ENCODE peak calls at places on chromosomes 4 and X, in five cellular contexts. K is cardiac fibroblast, G is fibroblast of mammary gland, Q is progenitor cell of endocrine pancreas, L is Calu3. D is an unnamed sample.

GRCh38 chrX:45756562-45756961 is 555.9 kb upstream of the DIPK2B start:
- DNase-seq in K (no peak), G (no peak), Q (no peak), L (no peak), D (peak; percentile 37)

GRCh38 chr4:132866616-132867015 is 282.5 kb upstream of the PCDH10 start:
- DNase-seq in K (no peak), G (no peak), Q (no peak), L (no peak), D (no peak)

GRCh38 chrX:24828147-24828546 is 134.4 kb downstream of the POLA1 start:
- DNase-seq in K (no peak), G (no peak), Q (no peak), L (no peak), D (no peak)

GRCh38 chr4:15455290-15455689 is 14.4 kb upstream of the CC2D2A start:
- DNase-seq in K (peak; percentile 84), G (peak; percentile 95), Q (no peak), L (no peak), D (peak; percentile 80)

GRCh38 chrX:40471965-40472648 is 108.7 kb upstream of the ATP6AP2 start:
- DNase-seq in K (peak; percentile 79), G (peak; percentile 24), Q (no peak), L (peak; percentile 3), D (peak; percentile 38)

GRCh38 chr4:16752150-16752549 is 146.3 kb downstream of the LDB2 start:
- DNase-seq in K (peak; percentile 52), G (peak; percentile 48), Q (no peak), L (no peak), D (peak; percentile 52)

GRCh38 chr4:126708716-126709115 is 924.0 kb upstream of the INTU start:
- DNase-seq in K (no peak), G (no peak), Q (no peak), L (no peak), D (no peak)

GRCh38 chr4:111959202-111959601 is 186.1 kb upstream of the FAM241A start:
- DNase-seq in K (peak; percentile 21), G (peak; percentile 92), Q (no peak), L (peak; percentile 35), D (peak; percentile 96)

GRCh38 chr4:139651282-139652194 is 14.1 kb upstream of the MGST2 start:
- DNase-seq in K (peak; percentile 93), G (peak; percentile 82), Q (peak; percentile 45), L (peak; percentile 56), D (peak; percentile 67)

GRCh38 chr4:139658185-139658584 is 7.4 kb upstream of the MGST2 start:
- DNase-seq in K (no peak), G (no peak), Q (no peak), L (no peak), D (no peak)

GRCh38 chr4:139654516-139654915 is 11.1 kb upstream of the MGST2 start:
- DNase-seq in K (no peak), G (no peak), Q (no peak), L (no peak), D (no peak)

GRCh38 chr4:139656614-139657486 is 8.8 kb upstream of the MGST2 start:
- DNase-seq in K (peak; percentile 84), G (peak; percentile 79), Q (peak; percentile 49), L (peak; percentile 59), D (peak; percentile 55)

DNA sequence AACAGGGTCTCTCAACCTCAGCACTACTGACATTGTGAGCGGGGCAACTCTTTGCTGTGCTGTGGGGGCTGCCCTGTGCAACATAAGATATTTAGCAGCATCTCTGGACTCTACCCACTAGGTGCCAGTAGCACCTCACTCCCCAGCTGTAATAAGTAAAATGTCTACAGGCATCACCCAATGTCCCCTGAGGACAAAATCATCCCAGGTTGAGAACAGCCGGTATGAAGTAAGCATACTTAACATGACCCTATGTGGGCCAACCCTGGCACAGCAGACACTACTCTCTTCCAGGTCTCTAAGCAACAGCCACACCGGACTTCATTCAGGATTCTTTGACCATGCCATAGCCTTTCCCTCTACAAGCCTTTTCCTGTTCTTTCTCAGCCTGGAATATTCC is 10.5 kb upstream of the MGST2 start:
- DNase-seq in K (peak; percentile 83), G (peak; percentile 62), Q (no peak), L (no peak), D (peak; percentile 59)
- TF ChIP-seq CTCF in K (peak; percentile 59), G (peak; percentile 48), Q (peak; percentile 45), L (no peak), D (peak; percentile 37)

GRCh38 chr4:5399790-5400421 is 308.5 kb downstream of the EVC2 start:
- DNase-seq in K (peak; percentile 50), G (peak; percentile 6), Q (peak; percentile 24), L (no peak), D (no peak)
- TF ChIP-seq CTCF in K (peak; percentile 78), G (peak; percentile 55), Q (peak; percentile 82), L (no peak), D (peak; percentile 82)

GRCh38 chr4:102322736-102323135 is 22.5 kb downstream of the SLC39A8 start:
- DNase-seq in K (no peak), G (no peak), Q (no peak), L (no peak), D (no peak)
- TF ChIP-seq CTCF in K (no peak), G (no peak), Q (no peak), L (no peak), D (no peak)

GRCh38 chr4:152304220-152304619 is 231.7 kb downstream of the FBXW7 start:
- DNase-seq in K (no peak), G (peak; percentile 30), Q (no peak), L (no peak), D (peak; percentile 5)

GRCh38 chr4:152310223-152310622 is 225.7 kb downstream of the FBXW7 start:
- DNase-seq in K (peak; percentile 8), G (no peak), Q (no peak), L (no peak), D (peak; percentile 18)

GRCh38 chr4:152309418-152309817 is 226.5 kb downstream of the FBXW7 start:
- DNase-seq in K (no peak), G (no peak), Q (no peak), L (no peak), D (no peak)

GRCh38 chr4:152308925-152309324 is 227.0 kb downstream of the FBXW7 start:
- DNase-seq in K (no peak), G (no peak), Q (no peak), L (no peak), D (no peak)

DNA sequence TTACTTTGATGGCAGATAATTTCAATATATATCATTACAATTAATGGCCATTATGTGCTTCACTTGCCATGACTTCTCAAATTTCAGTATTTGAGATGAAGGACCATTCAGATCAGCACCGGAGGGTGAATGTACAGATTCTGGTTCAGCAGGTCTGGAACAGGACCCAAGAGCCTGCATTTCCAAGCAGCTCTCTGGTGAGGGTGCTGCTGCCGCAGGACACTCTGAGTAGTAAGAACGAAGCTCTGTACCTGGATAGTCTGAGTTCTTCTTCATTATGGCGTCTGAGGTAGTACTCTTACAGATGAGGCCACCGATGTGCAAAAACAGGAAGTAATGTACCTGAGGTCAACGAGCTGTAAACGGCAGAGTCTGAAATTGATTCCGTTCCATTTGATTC is 228.2 kb downstream of the FBXW7 start:
- DNase-seq in K (no peak), G (no peak), Q (no peak), L (no peak), D (no peak)
- TF ChIP-seq CTCF in K (no peak), G (no peak), Q (no peak), L (no peak), D (no peak)

DNA sequence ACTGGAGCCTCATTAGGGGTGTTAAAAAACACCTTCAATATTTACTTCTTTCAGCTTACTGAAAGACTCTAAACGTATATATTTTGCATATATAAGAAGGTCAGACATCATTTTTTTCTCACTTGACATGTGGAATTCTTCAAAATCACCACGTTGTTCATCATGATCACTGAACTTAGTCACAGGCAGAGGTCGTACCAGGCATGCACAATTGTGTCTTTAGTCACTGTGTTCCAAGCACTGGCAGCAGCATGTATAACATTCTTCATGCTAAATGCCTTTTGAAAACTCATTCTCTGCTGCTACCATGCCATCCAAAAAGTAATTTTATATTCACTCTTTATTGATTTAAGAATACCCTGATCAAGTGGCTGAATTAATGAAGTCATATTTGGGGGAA is 229.3 kb upstream of the ARSJ start:
- DNase-seq in K (no peak), G (peak; percentile 21), Q (no peak), L (peak; percentile 4), D (peak; percentile 65)
- TF ChIP-seq CTCF in K (peak; percentile 11), G (no peak), Q (no peak), L (no peak), D (no peak)

GRCh38 chr4:72365016-72365415 is 204.0 kb downstream of the ADAMTS3 start:
- DNase-seq in K (no peak), G (no peak), Q (no peak), L (no peak), D (no peak)

GRCh38 chr4:72365981-72366380 is 203.0 kb downstream of the ADAMTS3 start:
- DNase-seq in K (no peak), G (no peak), Q (no peak), L (no peak), D (no peak)

DNA sequence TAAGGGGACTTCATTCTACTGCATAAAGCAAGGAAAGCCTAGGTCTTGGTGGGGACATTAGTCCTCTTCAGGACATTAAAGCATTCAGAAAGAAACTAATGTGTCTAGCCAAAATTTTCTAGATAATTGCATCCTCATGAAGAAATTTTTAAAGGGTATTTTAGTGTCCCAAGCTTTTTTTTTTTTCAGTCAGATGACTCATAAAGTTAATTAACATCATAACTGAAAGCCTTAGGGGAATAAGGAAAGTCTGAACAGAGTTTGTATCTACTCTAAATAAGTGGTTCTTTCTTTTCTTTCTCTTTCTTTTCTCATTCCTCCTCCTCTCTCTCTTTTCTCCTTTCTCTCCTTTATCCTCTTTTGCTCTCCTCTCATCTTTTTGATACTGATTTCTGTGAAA is 202.4 kb downstream of the ADAMTS3 start:
- DNase-seq in K (peak; percentile 4), G (peak; percentile 40), Q (no peak), L (no peak), D (peak; percentile 25)
- TF ChIP-seq CTCF in K (no peak), G (no peak), Q (no peak), L (no peak), D (no peak)

DNA sequence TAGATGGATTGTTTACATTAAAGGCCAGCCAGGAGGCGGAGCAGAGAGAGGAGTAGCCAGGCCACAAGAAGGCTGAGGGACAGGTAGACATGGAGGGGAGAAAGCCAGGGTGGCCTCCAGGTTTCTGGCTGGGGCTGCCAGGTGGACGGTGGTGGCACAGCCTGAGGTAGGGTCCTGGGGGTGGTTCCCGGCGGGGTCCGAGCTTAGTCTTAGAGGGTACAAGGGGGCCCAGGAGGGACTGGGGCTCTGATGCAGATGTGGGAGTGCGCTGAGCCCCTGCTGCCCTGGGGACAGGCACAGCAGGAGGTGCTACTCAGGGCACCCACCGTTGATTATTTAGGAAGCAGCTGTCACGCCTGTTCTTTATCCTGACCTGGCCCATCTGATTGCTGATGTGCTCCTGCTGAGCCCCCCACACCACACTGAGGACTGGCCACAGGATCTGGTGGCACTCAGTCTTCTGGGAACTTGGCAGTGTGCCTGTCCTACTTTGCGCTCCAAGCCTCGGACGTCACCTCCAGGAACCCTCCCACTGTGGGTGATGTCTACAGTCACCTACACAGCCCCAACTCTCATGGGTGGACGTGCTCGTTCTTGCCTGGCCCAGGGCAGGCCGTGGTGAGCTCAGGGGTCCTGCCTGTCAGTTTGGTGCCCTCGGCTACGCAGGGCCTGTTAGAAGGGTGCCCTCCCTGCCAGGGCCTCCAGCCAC is 11.9 kb downstream of the WFS1 start:
- DNase-seq in K (no peak), G (no peak), Q (no peak), L (no peak), D (no peak)
- TF ChIP-seq CTCF in K (no peak), G (no peak), Q (no peak), L (no peak), D (no peak)

GRCh38 chrX:31832263-31832662 is 760.4 kb upstream of the FTHL17 start:
- DNase-seq in K (no peak), G (no peak), Q (no peak), L (no peak), D (no peak)
- TF ChIP-seq CTCF in K (no peak), G (no peak), Q (no peak), L (no peak), D (no peak)